ENCODE peak calls at places on chromosomes 13 and 19, in four cellular contexts. J, Z, I and F are unnamed samples.

GRCh38 chr13:62512194-62513141 is 1096.8 kb upstream of the PCDH20 start:
- DNase-seq in I (no peak), J (peak; percentile 29), Z (peak; percentile 35), F (peak; percentile 46)

GRCh38 chr13:62320129-62320724 is 904.6 kb upstream of the PCDH20 start:
- DNase-seq in J (peak; percentile 22), I (no peak), Z (peak; percentile 46), F (peak; percentile 12)

GRCh38 chr13:26558912-26559485 is 1.5 kb downstream of the WASF3 start:
- DNase-seq in Z (no peak), I (no peak), J (peak; percentile 88), F (no peak)

GRCh38 chr13:32838985-32839384 is 177.2 kb upstream of the KL start:
- DNase-seq in J (peak; percentile 24), Z (no peak), I (no peak), F (no peak)

GRCh38 chr13:46295531-46296464 is 84.1 kb downstream of the LRRC63 start:
- DNase-seq in Z (no peak), J (no peak), I (no peak), F (no peak)

GRCh38 chr19:50649433-50650391 is at the start of gene C19orf81:
- DNase-seq in J (no peak), Z (peak; percentile 58), I (peak; percentile 65), F (no peak)

GRCh38 chr19:1105217-1105872 is 1.6 kb downstream of the GPX4 start:
- DNase-seq in J (no peak), Z (no peak), I (no peak), F (no peak)

GRCh38 chr13:23462815-23463559 is 29.5 kb upstream of the SACS start:
- DNase-seq in J (no peak), I (no peak), Z (no peak), F (no peak)

GRCh38 chr19:18466354-18466753 is 28.4 kb upstream of the ISYNA1 start:
- DNase-seq in I (no peak), J (no peak), Z (no peak), F (no peak)

GRCh38 chr13:111328111-111328802 is 7.8 kb downstream of the TEX29 start:
- DNase-seq in J (no peak), I (no peak), Z (no peak), F (no peak)

GRCh38 chr19:24101459-24102122 is 14.6 kb downstream of the ZNF254 start:
- DNase-seq in Z (no peak), I (no peak), J (no peak), F (no peak)

GRCh38 chr13:31946091-31946770 is 85.3 kb upstream of the FRY start:
- DNase-seq in J (no peak), Z (no peak), I (no peak), F (no peak)

GRCh38 chr13:105907319-105908019 is 628.0 kb downstream of the EFNB2 start:
- DNase-seq in J (no peak), Z (no peak), I (no peak), F (no peak)

GRCh38 chr13:84844473-84844872 is 954.7 kb downstream of the SLITRK6 start:
- DNase-seq in Z (peak; percentile 4), J (peak; percentile 1), I (no peak), F (no peak)
- TF ChIP-seq CTCF in Z (peak; percentile 46), J (peak; percentile 29), I (no peak), F (peak; percentile 42)

DNA sequence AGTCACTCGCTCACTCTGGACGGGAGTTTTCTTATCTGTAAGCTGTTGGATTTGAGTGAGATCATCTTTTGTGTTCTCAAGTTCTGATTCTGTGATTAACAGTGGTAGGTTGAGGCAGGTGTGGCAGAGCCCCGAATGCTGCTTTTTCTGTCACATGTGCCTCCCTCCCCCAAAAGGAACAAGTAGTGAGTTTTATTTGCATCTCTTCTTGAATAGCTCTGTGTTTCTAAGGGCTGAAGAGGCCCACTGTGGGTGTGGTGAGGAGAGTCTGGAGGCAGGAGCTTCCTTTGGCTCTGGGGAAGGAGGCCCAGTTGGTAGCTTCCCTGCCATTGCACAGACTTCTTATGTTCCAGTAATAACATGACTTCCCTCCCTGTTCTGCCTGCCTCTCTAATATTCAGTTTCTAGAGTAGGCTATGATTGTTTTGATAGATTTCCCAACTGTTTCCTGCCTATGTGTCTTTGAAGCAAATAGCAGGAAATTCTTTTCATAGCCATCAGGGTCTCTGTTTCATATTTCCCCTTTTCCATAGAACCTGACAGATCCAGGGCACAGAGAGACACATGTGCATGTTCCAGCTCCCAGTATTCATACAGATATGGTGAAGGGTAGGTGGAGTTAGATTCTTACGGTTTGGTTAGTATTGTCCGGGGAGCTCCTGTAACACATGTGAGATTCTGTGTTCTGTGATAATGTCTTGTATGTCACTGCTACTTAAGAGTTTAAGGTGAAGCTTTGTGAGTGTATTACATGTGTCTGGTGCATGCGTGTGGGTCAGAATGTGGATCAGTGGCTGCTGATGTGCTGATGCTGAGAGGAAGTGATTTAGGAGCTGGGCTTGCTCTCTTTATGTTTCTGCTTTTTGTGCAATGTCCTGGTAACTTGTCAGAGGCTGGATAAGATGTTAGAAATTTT is 24.0 kb upstream of the CXCL17 start:
- DNase-seq in I (no peak), Z (no peak), J (no peak), F (no peak)
- H3K4me1 ChIP-seq in I (no peaks in the 10 kb centered on the region), Z (peaks cover 48% of the 10 kb centered on the region), J (peaks cover 73% of the 10 kb centered on the region), F (peaks cover 2% of the 10 kb centered on the region)

GRCh38 chr19:29741776-29742175 is 26.7 kb upstream of the C19orf12 start:
- DNase-seq in I (no peak), J (no peak), Z (no peak), F (no peak)
- TF ChIP-seq TCF7L2 in I (no peak), J (no peak), Z (no peak), F (no peak)

GRCh38 chr19:48418317-48419064 is 25.0 kb downstream of the GRIN2D start:
- DNase-seq in J (no peak), I (peak; percentile 37), Z (no peak), F (no peak)
- TF ChIP-seq CTCF in J (no peak), I (peak; percentile 57), Z (no peak), F (no peak)

DNA sequence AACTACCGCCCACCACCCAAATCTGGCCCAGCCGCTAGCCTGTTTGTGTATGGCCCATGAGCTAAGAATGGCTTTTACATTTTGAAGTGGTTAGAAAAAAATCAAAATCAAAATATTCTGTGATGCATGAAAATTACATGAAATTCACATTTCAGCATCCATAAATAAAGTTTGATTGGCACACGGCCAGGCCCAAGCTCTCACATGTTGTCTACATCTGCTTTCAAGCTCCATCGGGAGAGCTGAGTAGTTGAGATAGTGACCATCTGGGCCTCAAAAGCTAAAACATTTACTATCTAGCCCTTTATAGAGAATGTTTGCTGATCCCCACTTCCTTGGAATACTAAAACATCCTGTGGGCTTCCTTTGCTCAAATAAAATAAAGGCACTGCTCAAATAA is 14.5 kb downstream of the RFX2 start:
- DNase-seq in I (no peak), Z (no peak), J (no peak), F (no peak)
- H3K4me1 ChIP-seq in I (peaks cover 20% of the 10 kb centered on the region), Z (peaks cover 21% of the 10 kb centered on the region), J (peaks cover 36% of the 10 kb centered on the region), F (peaks cover 11% of the 10 kb centered on the region)

GRCh38 chr19:10124429-10124828 is 4.7 kb upstream of the EIF3G start:
- DNase-seq in I (no peak), Z (no peak), J (no peak), F (no peak)
- TF ChIP-seq TCF7L2 in I (no peak), Z (no peak), J (no peak), F (no peak)

GRCh38 chr13:39781381-39781780 is 125.9 kb downstream of the COG6 start:
- DNase-seq in Z (no peak), J (no peak), I (no peak), F (no peak)

GRCh38 chr13:39784347-39784746 is 128.9 kb downstream of the COG6 start:
- DNase-seq in I (no peak), J (no peak), Z (no peak), F (no peak)

GRCh38 chr13:39779337-39780270 is 124.1 kb downstream of the COG6 start:
- DNase-seq in Z (no peak), J (no peak), I (no peak), F (no peak)

GRCh38 chr13:39786091-39786490 is 130.6 kb downstream of the COG6 start:
- DNase-seq in Z (no peak), I (no peak), J (no peak), F (no peak)

GRCh38 chr13:39783051-39783450 is 127.6 kb downstream of the COG6 start:
- DNase-seq in J (no peak), I (no peak), Z (no peak), F (no peak)
- TF ChIP-seq CTCF in J (no peak), I (no peak), Z (peak; percentile 19), F (peak; percentile 5)

GRCh38 chr13:28324181-28324789 is 170.6 kb downstream of the FLT1 start:
- DNase-seq in J (peak; percentile 50), Z (peak; percentile 60), I (peak; percentile 53), F (peak; percentile 12)
- H3K4me1 ChIP-seq in J (peaks cover 13% of the 10 kb centered on the region), Z (no peaks in the 10 kb centered on the region), I (peaks cover 3% of the 10 kb centered on the region), F (no peaks in the 10 kb centered on the region)

DNA sequence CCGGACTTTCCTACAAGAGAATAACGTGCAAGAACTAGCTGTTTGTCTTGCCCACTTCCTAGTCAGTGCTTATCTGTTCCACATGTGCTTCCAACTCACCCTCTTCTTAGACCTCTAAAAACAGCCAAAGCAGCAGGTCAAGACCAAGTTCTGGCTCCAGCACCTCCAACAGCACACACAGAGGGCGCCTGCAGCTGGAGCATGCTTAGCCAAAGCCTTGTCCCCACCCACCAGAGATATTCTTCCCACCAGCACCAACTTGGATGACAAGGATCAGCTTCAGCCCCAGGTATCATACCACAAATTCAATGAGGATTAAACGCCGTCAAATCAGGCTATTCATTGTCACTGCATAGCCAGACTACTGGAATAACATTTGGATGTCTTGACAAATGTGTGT is 17.9 kb downstream of the RCBTB1 start:
- DNase-seq in I (no peak), J (no peak), Z (no peak), F (no peak)
- TF ChIP-seq TCF7L2 in I (no peak), J (no peak), Z (no peak), F (no peak)